ENCODE peak calls at places on chromosomes 11 and 22, in nine cellular contexts. L is HCT116, Q is transverse colon, C is spleen, U is stomach, M is suprapubic skin, P is endothelial cell of umbilical vein, T is sigmoid colon, Z is SK-N-MC. R is an unnamed sample. For H3K9me3, the result is how much of the 10 kb centered on the place peaks cover.

GRCh38 chr11:109173504-109173903 is 248.5 kb upstream of the C11orf87 start:
- DNase-seq in C (no peak), M (no peak), U (no peak), Z (no peak), L (no peak), T (no peak), Q (no peak), P (no peak), R (no peak)

GRCh38 chr11:64428685-64429084 is 69.7 kb downstream of the RPS6KA4 start:
- DNase-seq in U (no peak), Z (no peak), M (no peak), P (no peak), T (no peak), L (no peak), C (no peak), Q (no peak), R (no peak)

GRCh38 chr11:117818036-117818858 is 6.3 kb downstream of the FXYD2 start:
- DNase-seq in U (no peak), M (no peak), Q (no peak), C (no peak), L (no peak), P (peak), Z (no peak), T (no peak), R (no peak)

GRCh38 chr11:110069158-110069737 is 23.9 kb upstream of the ZC3H12C start:
- DNase-seq in C (no peak), Z (peak), Q (peak), P (peak), T (peak), U (peak), L (peak), M (no peak), R (peak)

GRCh38 chr22:46297151-46297819 is 615 bp downstream of the GTSE1 start:
- DNase-seq in P (peak), L (no peak), Q (no peak), U (no peak), T (no peak), C (no peak), M (no peak), Z (no peak), R (no peak)

GRCh38 chr11:86275493-86276370 is 26.3 kb upstream of the HIKESHI start:
- DNase-seq in P (no peak), T (no peak), U (no peak), L (no peak), M (no peak), Q (no peak), C (no peak), Z (no peak), R (no peak)

GRCh38 chr22:17786435-17787158 is 12.3 kb upstream of the BID start:
- DNase-seq in C (no peak), U (peak), L (no peak), T (peak), P (peak), M (no peak), Z (no peak), Q (peak), R (no peak)

GRCh38 chr11:78298216-78298860 is 109.6 kb downstream of the USP35 start:
- DNase-seq in M (no peak), P (no peak), L (no peak), Z (no peak), T (no peak), U (no peak), Q (no peak), C (no peak), R (no peak)

GRCh38 chr22:49738006-49738405 is 89.7 kb downstream of the BRD1 start:
- DNase-seq in C (no peak), Q (no peak), Z (no peak), P (no peak), L (no peak), T (no peak), U (peak), M (no peak), R (no peak)

GRCh38 chr11:117875397-117876048 is 935 bp downstream of the FXYD6 start:
- DNase-seq in M (no peak), Q (no peak), U (no peak), L (no peak), P (no peak), T (peak), Z (no peak), C (no peak), R (no peak)

GRCh38 chr11:124113890-124114289 is 1.4 kb upstream of the VWA5A start:
- DNase-seq in M (no peak), Q (peak), U (no peak), L (no peak), P (peak), Z (no peak), C (no peak), T (no peak), R (no peak)

GRCh38 chr11:122882809-122883681 is 486 bp downstream of the JHY start:
- DNase-seq in Q (peak), L (peak), P (peak), T (peak), C (peak), U (peak), M (peak), Z (no peak), R (peak)

GRCh38 chr22:26462971-26463661 is 20.5 kb downstream of the HPS4 start:
- DNase-seq in L (no peak), P (no peak), U (no peak), T (no peak), Q (no peak), Z (no peak), C (no peak), M (no peak), R (no peak)

GRCh38 chr22:38947321-38948112 is 9.9 kb upstream of the APOBEC3A start:
- DNase-seq in T (peak), Z (no peak), M (no peak), U (no peak), L (no peak), C (no peak), Q (peak), P (no peak), R (peak)

GRCh38 chr11:46402957-46403902 is 11.7 kb upstream of the CHRM4 start:
- DNase-seq in L (no peak), Q (no peak), P (no peak), U (no peak), T (no peak), M (no peak), C (no peak), Z (no peak), R (no peak)

GRCh38 chr11:113387605-113388211 is at the start of gene ANKK1:
- DNase-seq in L (peak), Z (no peak), P (no peak), U (no peak), C (peak), Q (peak), M (peak), T (no peak), R (no peak)

GRCh38 chr11:108403072-108403471 is 64.3 kb downstream of the C11orf65 start:
- DNase-seq in L (no peak), Z (no peak), C (no peak), P (no peak), Q (no peak), U (no peak), T (no peak), M (no peak), R (no peak)

GRCh38 chr22:45575607-45576272 is 73.1 kb downstream of the FBLN1 start:
- DNase-seq in P (no peak), L (no peak), Q (no peak), T (no peak), M (no peak), C (peak), Z (no peak), U (no peak), R (no peak)

GRCh38 chr22:31230155-31230870 is 18.2 kb downstream of the LIMK2 start:
- DNase-seq in P (peak), U (no peak), M (no peak), C (no peak), T (no peak), Q (no peak), L (no peak), Z (no peak), R (no peak)

GRCh38 chr11:107696140-107696539 is 15.7 kb downstream of the SLN start:
- DNase-seq in L (peak), M (no peak), T (no peak), Q (no peak), U (no peak), C (no peak), P (peak), Z (no peak), R (no peak)

GRCh38 chr11:20045098-20045688 is 115.1 kb downstream of the DBX1 start:
- DNase-seq in U (no peak), T (no peak), Q (no peak), P (no peak), L (no peak), C (no peak), M (no peak), Z (no peak), R (no peak)

GRCh38 chr11:63892233-63892632 is 24.7 kb downstream of the RCOR2 start:
- DNase-seq in Z (no peak), T (no peak), Q (no peak), C (no peak), L (no peak), M (no peak), U (no peak), P (no peak), R (no peak)

GRCh38 chr22:31079095-31079642 is 1.9 kb upstream of the SMTN start:
- DNase-seq in P (no peak), T (no peak), U (peak), M (no peak), C (no peak), Z (no peak), Q (peak), L (no peak), R (no peak)

GRCh38 chr11:98227266-98227665 is 793.5 kb upstream of the CNTN5 start:
- DNase-seq in T (no peak), C (no peak), M (no peak), Q (no peak), U (no peak), L (no peak), P (no peak), Z (peak), R (no peak)

GRCh38 chr22:48682517-48682916 is 1145.2 kb downstream of the BRD1 start:
- DNase-seq in T (no peak), P (no peak), U (no peak), L (no peak), Z (no peak), M (no peak), C (no peak), Q (no peak), R (no peak)

GRCh38 chr22:48685767-48686166 is 1141.9 kb downstream of the BRD1 start:
- DNase-seq in P (no peak), T (no peak), L (no peak), Z (no peak), M (no peak), U (no peak), C (no peak), Q (no peak), R (no peak)

GRCh38 chr22:48680601-48681000 is 1147.1 kb downstream of the BRD1 start:
- DNase-seq in L (no peak), U (no peak), P (no peak), T (no peak), Q (no peak), M (no peak), C (no peak), Z (no peak), R (no peak)

GRCh38 chr22:48686694-48687302 is 1140.9 kb downstream of the BRD1 start:
- DNase-seq in T (no peak), P (no peak), U (no peak), M (no peak), Q (no peak), C (no peak), L (no peak), Z (no peak), R (no peak)

DNA sequence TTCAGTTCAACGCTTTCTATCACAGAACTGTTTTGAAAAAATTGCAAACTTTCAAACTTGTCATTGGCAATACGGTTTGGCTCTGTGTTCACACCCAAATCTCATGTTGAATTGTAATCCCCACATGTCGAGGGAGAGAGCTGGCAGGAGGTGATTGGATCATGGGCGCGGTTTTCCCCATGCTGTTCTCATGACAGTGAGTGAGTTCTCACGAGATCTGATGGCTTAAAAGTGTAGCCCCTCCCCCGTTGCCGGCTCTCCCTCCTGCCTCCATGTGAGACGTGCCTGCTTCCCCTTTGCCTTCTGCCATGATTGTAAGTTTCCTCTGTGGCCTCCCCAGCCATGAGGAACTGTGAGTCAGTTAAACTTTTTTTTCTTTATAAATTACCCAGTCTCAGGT is 1144.0 kb downstream of the BRD1 start:
- DNase-seq in C (no peak), U (no peak), L (no peak), M (no peak), Q (no peak), P (no peak), Z (no peak), T (no peak), R (no peak)
- H3K9me3 ChIP-seq in C (under half), U (under half), L (under half), M (under half), Q (under half), P (under half), Z (under half), T (under half), R (under half)

GRCh38 chr22:41240377-41241132 is at the start of gene CHADL:
- DNase-seq in M (no peak), Z (no peak), T (peak), C (no peak), P (no peak), U (no peak), Q (no peak), L (no peak), R (peak)
- TF ChIP-seq POLR2AphosphoS5 in M (no peak), Z (no peak), T (peak), C (no peak), P (no peak), U (no peak), Q (no peak), L (no peak), R (no peak)

GRCh38 chr11:128481135-128481534 is 106.2 kb downstream of the ETS1 start:
- DNase-seq in C (no peak), Q (no peak), T (no peak), M (no peak), U (no peak), P (no peak), Z (no peak), L (no peak), R (no peak)

GRCh38 chr11:128482512-128483191 is 104.7 kb downstream of the ETS1 start:
- DNase-seq in U (no peak), P (no peak), Z (no peak), C (no peak), M (no peak), L (no peak), Q (no peak), T (peak), R (no peak)

GRCh38 chr11:128480665-128481064 is 106.7 kb downstream of the ETS1 start:
- DNase-seq in M (no peak), P (no peak), T (no peak), C (no peak), Z (no peak), U (no peak), Q (no peak), L (no peak), R (no peak)

GRCh38 chr11:128483211-128483788 is 104.1 kb downstream of the ETS1 start:
- DNase-seq in Z (no peak), M (no peak), L (no peak), Q (no peak), T (no peak), C (no peak), U (no peak), P (no peak), R (no peak)

DNA sequence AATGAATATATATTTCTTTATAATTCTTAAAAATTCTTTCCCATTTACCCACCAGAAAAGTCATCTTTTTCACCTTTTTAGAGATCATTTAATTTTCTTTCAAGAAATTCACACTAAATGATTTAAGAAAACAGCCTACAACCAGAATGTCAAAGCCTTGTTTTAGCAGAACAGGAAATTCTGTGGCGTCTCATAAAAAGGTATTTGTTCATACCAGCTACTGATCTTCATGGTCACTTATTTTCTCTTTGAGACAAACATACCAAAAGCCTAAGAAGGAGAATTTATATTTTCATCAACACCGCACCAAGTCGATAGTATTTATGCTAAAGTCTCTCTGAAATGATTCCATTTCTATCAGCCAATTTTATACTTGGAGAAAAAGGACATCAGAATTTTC is 105.3 kb downstream of the ETS1 start:
- DNase-seq in Q (no peak), Z (no peak), C (no peak), T (no peak), U (no peak), M (no peak), P (no peak), L (no peak), R (no peak)
- H3K4me3 ChIP-seq in Q (no peak), Z (no peak), C (no peak), T (no peak), U (peak), M (no peak), P (no peak), L (no peak), R (no peak)

DNA sequence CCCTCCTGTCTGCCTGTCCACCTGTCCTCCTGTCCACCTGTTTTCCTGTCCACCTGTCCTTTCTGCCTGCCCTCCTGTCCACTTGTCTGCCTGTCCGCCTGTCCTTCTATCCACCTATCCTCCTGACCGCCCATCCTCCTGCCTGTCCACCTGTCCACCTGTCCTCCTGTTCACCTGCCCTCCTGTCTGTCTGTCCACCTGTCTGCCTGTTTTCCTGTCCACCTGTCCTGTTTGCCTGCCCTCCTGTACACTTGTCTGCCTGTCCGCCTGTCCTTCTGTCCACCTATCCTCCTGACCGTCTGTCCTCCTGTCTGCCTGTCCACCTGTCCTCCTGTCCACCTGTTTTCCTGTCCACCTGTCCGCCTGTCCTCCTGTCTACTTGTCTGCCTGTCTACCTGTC is 682.8 kb downstream of the TBC1D22A start:
- DNase-seq in M (peak), T (peak), C (no peak), Q (no peak), P (no peak), Z (no peak), U (no peak), L (no peak), R (no peak)
- H3K9me3 ChIP-seq in M (under half), T (under half), C (under half), Q (under half), P (under half), Z (under half), U (under half), L (under half), R (under half)

GRCh38 chr22:44026630-44027511 is 2.8 kb downstream of the PARVB start:
- DNase-seq in U (peak), L (no peak), Z (no peak), Q (peak), M (peak), P (peak), T (peak), C (peak), R (peak)

GRCh38 chr22:44023404-44024287 is 456 bp upstream of the PARVB start:
- DNase-seq in C (peak), Q (peak), P (peak), Z (no peak), M (no peak), L (no peak), T (no peak), U (peak), R (no peak)

GRCh38 chr22:44026066-44026629 is 2.0 kb downstream of the PARVB start:
- DNase-seq in M (no peak), L (no peak), Z (no peak), T (no peak), Q (no peak), C (peak), P (peak), U (no peak), R (no peak)

GRCh38 chr22:44025171-44026065 is 1.3 kb downstream of the PARVB start:
- DNase-seq in C (peak), Q (peak), L (no peak), Z (no peak), M (no peak), U (peak), T (no peak), P (peak), R (peak)

DNA sequence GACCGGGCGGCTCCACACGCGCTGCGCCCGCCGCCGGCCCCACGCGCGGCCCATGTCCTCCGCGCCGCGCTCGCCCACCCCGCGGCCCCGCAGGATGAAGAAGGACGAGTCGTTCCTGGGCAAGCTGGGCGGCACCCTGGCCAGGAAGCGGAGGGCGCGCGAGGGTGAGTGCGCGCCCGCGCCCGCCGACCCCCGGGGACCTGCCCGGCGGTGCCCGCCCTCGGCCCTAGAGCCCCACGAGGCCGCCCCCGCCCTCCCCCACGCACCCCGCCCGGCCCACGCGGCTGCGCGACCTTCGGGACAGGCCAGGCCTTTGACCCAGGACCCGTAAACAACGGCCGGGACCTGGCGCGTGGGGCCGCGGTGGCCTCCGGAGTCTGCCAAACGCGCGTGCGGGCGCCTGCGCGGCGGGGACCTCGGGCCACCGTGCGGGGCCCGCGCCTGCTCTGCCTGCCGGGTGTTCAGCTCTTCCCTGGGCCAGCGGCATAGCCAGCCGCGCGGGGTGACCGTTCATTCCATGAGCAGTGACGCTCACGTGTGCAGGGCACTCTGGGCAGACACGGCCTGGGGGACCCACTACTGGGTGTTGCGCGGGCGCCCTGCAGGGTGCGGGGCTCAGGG is at the start of gene PARVB:
- DNase-seq in Q (peak), L (no peak), C (peak), P (no peak), M (no peak), U (no peak), Z (no peak), T (no peak), R (peak)
- TF ChIP-seq POLR2AphosphoS5 in Q (no peak), L (peak), C (peak), P (no peak), M (no peak), U (no peak), Z (no peak), T (no peak), R (no peak)

GRCh38 chr11:66146940-66147339 is 76.9 kb downstream of the PACS1 start:
- DNase-seq in L (no peak), Z (no peak), M (no peak), Q (no peak), T (no peak), C (no peak), P (no peak), U (no peak), R (no peak)

GRCh38 chr11:66151273-66151672 is 81.2 kb downstream of the PACS1 start:
- DNase-seq in M (no peak), T (no peak), Z (no peak), U (no peak), C (no peak), P (no peak), Q (no peak), L (no peak), R (no peak)

GRCh38 chr11:66150725-66151124 is 80.7 kb downstream of the PACS1 start:
- DNase-seq in Z (no peak), C (no peak), T (no peak), P (no peak), Q (no peak), L (no peak), M (no peak), U (no peak), R (no peak)

GRCh38 chr11:66154109-66154508 is 84.0 kb downstream of the PACS1 start:
- DNase-seq in T (no peak), C (no peak), Q (no peak), Z (no peak), U (no peak), L (no peak), M (no peak), P (no peak), R (no peak)

GRCh38 chr11:66150140-66150539 is 80.1 kb downstream of the PACS1 start:
- DNase-seq in Q (no peak), Z (no peak), U (no peak), P (no peak), C (no peak), M (no peak), T (no peak), L (no peak), R (no peak)
- H3K4me3 ChIP-seq in Q (no peak), Z (no peak), U (no peak), P (no peak), C (no peak), M (no peak), T (no peak), L (no peak), R (no peak)

GRCh38 chr22:48362736-48363404 is 1464.8 kb downstream of the BRD1 start:
- DNase-seq in T (peak), M (peak), U (peak), Q (peak), L (no peak), P (no peak), Z (no peak), C (peak), R (no peak)
- H3K9me3 ChIP-seq in T (under half), M (under half), U (under half), Q (under half), L (under half), P (under half), Z (under half), C (under half), R (under half)

R was measured in upper lobe of left lung.